ENCODE peak calls at places on chromosomes 2 and 18, in five cellular contexts. R, J, S, W and T are unnamed samples.
A peak's percentile ranks its signal among the peaks of the same experiment; 100 is the strongest.

GRCh38 chr2:224442092-224442999 is 40.4 kb upstream of the FAM124B start:
- DNase-seq in R (peak; percentile 2), J (no peak), S (no peak), W (no peak), T (no peak)

GRCh38 chr2:113251118-113251517 is 27.6 kb downstream of the PAX8 start:
- DNase-seq in R (peak; percentile 29), J (no peak), S (peak; percentile 70), W (no peak), T (peak; percentile 70)

GRCh38 chr2:157257312-157258252 is at the start of gene GALNT5:
- DNase-seq in R (no peak), J (no peak), S (no peak), W (no peak), T (no peak)

GRCh38 chr2:79770926-79771325 is 258.1 kb downstream of the CTNNA2 start:
- DNase-seq in R (no peak), J (no peak), S (no peak), W (no peak), T (no peak)

GRCh38 chr2:181656450-181657261 is at the start of gene CERKL:
- DNase-seq in R (no peak), J (no peak), S (peak; percentile 20), W (no peak), T (peak; percentile 56)

GRCh38 chr2:125564471-125564870 is 1091.5 kb upstream of the GYPC start:
- DNase-seq in R (no peak), J (no peak), S (no peak), W (no peak), T (no peak)

GRCh38 chr18:49934457-49934856 is 121.1 kb upstream of the ACAA2 start:
- DNase-seq in R (no peak), J (no peak), S (no peak), W (no peak), T (no peak)

GRCh38 chr2:62199392-62200125 is 3.6 kb downstream of the B3GNT2 start:
- DNase-seq in R (no peak), J (no peak), S (peak; percentile 49), W (no peak), T (no peak)

GRCh38 chr18:34801769-34802168 is 91.7 kb downstream of the DTNA start:
- DNase-seq in R (no peak), J (peak; percentile 8), S (no peak), W (no peak), T (no peak)

GRCh38 chr2:62826141-62826540 is 120.6 kb downstream of the EHBP1 start:
- DNase-seq in R (no peak), J (peak; percentile 2), S (no peak), W (no peak), T (no peak)

GRCh38 chr2:206085742-206086445 is at the start of gene INO80D:
- DNase-seq in R (peak; percentile 76), J (peak; percentile 85), S (peak; percentile 89), W (peak; percentile 90), T (peak; percentile 88)

GRCh38 chr2:98833172-98833916 is 102.4 kb upstream of the MGAT4A start:
- DNase-seq in R (no peak), J (no peak), S (no peak), W (no peak), T (no peak)

GRCh38 chr2:75787532-75788132 is 76.9 kb upstream of the GCFC2 start:
- DNase-seq in R (no peak), J (peak; percentile 6), S (no peak), W (no peak), T (no peak)